ENCODE peak calls at places on chromosomes 7 and 10, in six cellular contexts. T, W, U, F, R and L are unnamed samples.

GRCh38 chr7:138325434-138325833 is 134.6 kb upstream of the TRIM24 start:
- DNase-seq in T (no peak), W (no peak), U (no peak), F (no peak), R (no peak), L (no peak)

GRCh38 chr7:103810112-103810744 is 179.2 kb downstream of the RELN start:
- DNase-seq in T (no peak), W (no peak), U (no peak), F (no peak), R (peak), L (no peak)

GRCh38 chr7:144516729-144517128 is 113.2 kb upstream of the NOBOX start:
- DNase-seq in T (no peak), W (no peak), U (no peak), F (no peak), R (no peak), L (no peak)

GRCh38 chr7:128302110-128302509 is 41.6 kb downstream of the RBM28 start:
- DNase-seq in T (no peak), W (no peak), U (no peak), F (no peak), R (no peak), L (no peak)

GRCh38 chr7:100829150-100829716 is 1.9 kb upstream of the EPHB4 start:
- DNase-seq in T (no peak), W (no peak), U (no peak), F (no peak), R (no peak), L (peak)

GRCh38 chr7:104982773-104983619 is 31.0 kb upstream of the KMT2E start:
- DNase-seq in T (no peak), W (no peak), U (no peak), F (no peak), R (no peak), L (no peak)

GRCh38 chr7:44279731-44280505 is 45.5 kb downstream of the CAMK2B start:
- DNase-seq in T (no peak), W (no peak), U (no peak), F (peak), R (no peak), L (no peak)

GRCh38 chr7:22696672-22697071 is 30.3 kb upstream of the IL6 start:
- DNase-seq in T (peak), W (peak), U (no peak), F (no peak), R (no peak), L (no peak)

GRCh38 chr10:103776878-103777591 is 78.3 kb downstream of the SH3PXD2A start:
- DNase-seq in T (no peak), W (peak), U (no peak), F (no peak), R (no peak), L (no peak)

GRCh38 chr7:69776611-69777010 is 178.3 kb downstream of the AUTS2 start:
- DNase-seq in T (no peak), W (peak), U (no peak), F (no peak), R (no peak), L (no peak)

GRCh38 chr7:129188892-129189660 is 643 bp downstream of the SMO start:
- DNase-seq in T (no peak), W (peak), U (peak), F (no peak), R (no peak), L (peak)

GRCh38 chr10:42576338-42576737 is 62.0 kb downstream of the ZNF33B start:
- DNase-seq in T (no peak), W (no peak), U (no peak), F (no peak), R (no peak), L (no peak)
- TF ChIP-seq CTCF in T (no peak), W (no peak), U (no peak), F (no peak), R (no peak), L (no peak)

GRCh38 chr10:91088300-91089140 is 131.9 kb upstream of the PCGF5 start:
- DNase-seq in T (peak), W (peak), U (no peak), F (no peak), R (peak), L (no peak)
- TF ChIP-seq CTCF in T (no peak), W (no peak), U (no peak), F (no peak), R (no peak), L (no peak)

GRCh38 chr7:28842769-28843295 is 115.3 kb downstream of the TRIL start:
- DNase-seq in T (no peak), W (no peak), U (no peak), F (no peak), R (no peak), L (no peak)

GRCh38 chr7:28836661-28837060 is 121.5 kb downstream of the TRIL start:
- DNase-seq in T (no peak), W (peak), U (no peak), F (no peak), R (no peak), L (no peak)

GRCh38 chr7:28841766-28842165 is 116.4 kb downstream of the TRIL start:
- DNase-seq in T (no peak), W (no peak), U (no peak), F (no peak), R (no peak), L (no peak)

GRCh38 chr7:28845106-28845505 is 113.0 kb downstream of the TRIL start:
- DNase-seq in T (no peak), W (no peak), U (no peak), F (no peak), R (no peak), L (no peak)

DNA sequence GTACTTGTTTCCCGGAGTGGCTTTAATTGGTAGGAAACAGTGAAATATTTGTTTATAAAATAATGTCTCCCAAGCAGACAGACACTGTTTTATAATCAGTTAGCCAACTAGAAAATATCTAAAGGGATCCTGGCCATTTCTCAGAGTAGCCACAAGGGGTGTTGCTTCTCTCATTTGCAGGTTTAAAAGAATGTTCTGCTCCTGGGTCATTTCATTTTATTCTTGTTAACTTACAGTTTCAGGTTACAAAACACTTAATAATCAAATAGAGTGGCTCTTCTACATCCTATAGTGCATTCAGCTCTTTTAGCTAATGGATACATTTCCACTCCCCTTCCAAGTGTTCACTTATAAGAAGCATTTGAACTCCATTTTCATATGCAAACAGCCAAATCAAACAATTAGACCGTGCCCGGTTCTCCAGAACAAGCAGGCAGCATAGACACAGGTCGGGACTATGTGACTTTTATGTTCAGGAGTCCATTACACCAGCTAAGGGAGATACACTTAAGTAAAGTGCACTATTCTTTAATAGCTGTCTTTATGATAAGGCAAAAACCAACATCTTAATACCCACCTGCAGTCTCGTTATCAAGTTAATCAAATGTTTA is 117.5 kb downstream of the TRIL start:
- DNase-seq in T (peak), W (peak), U (no peak), F (no peak), R (peak), L (no peak)
- TF ChIP-seq CTCF in T (peak), W (peak), U (peak), F (peak), R (peak), L (peak)

GRCh38 chr10:88743999-88744398 is 15.8 kb upstream of the LIPN start:
- DNase-seq in T (peak), W (no peak), U (no peak), F (no peak), R (no peak), L (no peak)
- TF ChIP-seq CTCF in T (peak), W (no peak), U (no peak), F (no peak), R (no peak), L (no peak)

GRCh38 chr10:6154566-6154965 is 48.2 kb upstream of the PFKFB3 start:
- DNase-seq in T (no peak), W (no peak), U (no peak), F (no peak), R (no peak), L (no peak)
- TF ChIP-seq CTCF in T (no peak), W (no peak), U (no peak), F (no peak), R (no peak), L (no peak)

DNA sequence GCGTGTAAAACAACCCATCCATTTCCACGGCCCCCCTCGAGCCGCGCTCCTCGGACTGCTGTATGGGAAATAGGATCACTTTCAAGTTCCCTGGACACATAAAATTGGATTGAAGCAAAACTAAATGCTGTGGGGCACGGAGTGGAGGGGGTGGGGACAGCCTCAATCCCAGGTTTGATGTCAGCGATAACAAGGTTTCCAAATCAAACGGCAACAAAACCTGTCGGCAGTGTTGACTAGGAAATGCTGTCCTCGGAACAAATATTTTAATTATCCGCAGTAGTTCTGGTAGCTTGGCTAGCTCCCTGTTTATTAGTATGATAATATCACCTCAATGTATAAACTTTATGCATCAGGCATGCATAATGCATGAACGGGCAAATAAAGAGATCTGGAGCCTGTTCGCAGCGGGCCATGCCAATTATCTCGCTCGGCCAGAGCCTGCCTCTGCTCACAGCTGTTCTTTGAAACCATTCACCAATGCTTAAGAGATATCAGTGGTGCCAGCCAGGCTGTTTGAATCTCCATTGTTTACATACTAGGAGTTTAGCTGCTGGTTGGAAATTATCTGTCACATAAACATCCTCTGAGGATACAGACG is 161.1 kb downstream of the PAXIP1 start:
- DNase-seq in T (no peak), W (no peak), U (no peak), F (no peak), R (peak), L (peak)
- TF ChIP-seq CTCF in T (no peak), W (no peak), U (no peak), F (no peak), R (no peak), L (no peak)